ENCODE peak calls at places on chromosomes 11 and 22, in five cellular contexts. Z, K, I, A and L are unnamed samples.

GRCh38 chr11:133964946-133965632 is 8.3 kb upstream of the IGSF9B start:
- DNase-seq in Z (no peak), K (no peak), I (peak; percentile 78), A (peak; percentile 50), L (no peak)

GRCh38 chr11:16912607-16913006 is 101.6 kb downstream of the PLEKHA7 start:
- DNase-seq in Z (no peak), A (no peak), I (no peak), K (no peak), L (no peak)

GRCh38 chr22:28123989-28124766 is 205.1 kb upstream of the PITPNB start:
- DNase-seq in Z (no peak), K (no peak), I (no peak), A (no peak), L (no peak)

GRCh38 chr11:970319-970871 is 44.7 kb downstream of the AP2A2 start:
- DNase-seq in A (no peak), I (no peak), K (no peak), Z (peak; percentile 69), L (no peak)

GRCh38 chr11:118304227-118304808 is at the start of gene CD3E:
- DNase-seq in K (no peak), A (no peak), Z (no peak), I (no peak), L (no peak)

GRCh38 chr22:29205260-29205597 is 467 bp upstream of the EMID1 start:
- DNase-seq in K (no peak), A (no peak), Z (no peak), I (no peak), L (no peak)

GRCh38 chr11:107359701-107360100 is 97.9 kb downstream of the CWF19L2 start:
- DNase-seq in K (no peak), Z (no peak), A (no peak), I (no peak), L (no peak)

GRCh38 chr11:45067966-45068365 is 78.5 kb upstream of the PRDM11 start:
- DNase-seq in I (no peak), Z (no peak), A (no peak), K (no peak), L (no peak)

GRCh38 chr11:65522640-65523322 is 2.1 kb upstream of the SCYL1 start:
- DNase-seq in A (no peak), Z (peak; percentile 35), I (no peak), K (no peak), L (no peak)

GRCh38 chr11:60891103-60891741 is 15.2 kb downstream of the PRPF19 start:
- DNase-seq in A (no peak), I (no peak), Z (no peak), K (no peak), L (peak; percentile 34)

GRCh38 chr11:130421697-130422096 is 6.7 kb downstream of the ADAMTS8 start:
- DNase-seq in Z (no peak), A (no peak), K (no peak), I (no peak), L (no peak)

GRCh38 chr11:130609121-130610035 is 160.9 kb downstream of the ADAMTS15 start:
- DNase-seq in A (no peak), Z (no peak), K (no peak), I (peak; percentile 94), L (no peak)

GRCh38 chr11:10459029-10459970 is 4.2 kb downstream of the AMPD3 start:
- DNase-seq in K (no peak), A (no peak), Z (no peak), I (no peak), L (no peak)
- H3K27ac ChIP-seq in K (no peak overlapping the region), A (no peak overlapping the region), Z (no peak overlapping the region), I (no peak overlapping the region), L (no peak overlapping the region)

GRCh38 chr22:44814266-44815098 is 62.1 kb downstream of the ARHGAP8 start:
- DNase-seq in I (peak; percentile 46), A (no peak), K (no peak), Z (peak; percentile 66), L (no peak)

GRCh38 chr22:44815099-44816070 is 63.0 kb downstream of the ARHGAP8 start:
- DNase-seq in A (no peak), I (no peak), K (no peak), Z (peak; percentile 66), L (no peak)

GRCh38 chr22:44811141-44811540 is 58.8 kb downstream of the ARHGAP8 start:
- DNase-seq in A (no peak), Z (peak; percentile 52), I (peak; percentile 40), K (no peak), L (no peak)

GRCh38 chr22:44816141-44816540 is 63.8 kb downstream of the ARHGAP8 start:
- DNase-seq in Z (peak; percentile 42), K (no peak), I (peak; percentile 64), A (no peak), L (no peak)

GRCh38 chr22:44813416-44813815 is 61.0 kb downstream of the ARHGAP8 start:
- DNase-seq in A (no peak), I (no peak), Z (no peak), K (no peak), L (no peak)
- H3K9me3 ChIP-seq in A (no peaks in the 10 kb centered on the region), I (no peaks in the 10 kb centered on the region), Z (no peaks in the 10 kb centered on the region), K (no peaks in the 10 kb centered on the region), L (no peaks in the 10 kb centered on the region)

GRCh38 chr22:49814164-49814686 is 13.4 kb downstream of the BRD1 start:
- DNase-seq in I (no peak), Z (no peak), K (no peak), A (no peak), L (no peak)

GRCh38 chr22:49814856-49815255 is 12.8 kb downstream of the BRD1 start:
- DNase-seq in I (no peak), K (no peak), Z (no peak), A (no peak), L (no peak)

GRCh38 chr22:49815641-49816071 is 12.0 kb downstream of the BRD1 start:
- DNase-seq in I (no peak), A (no peak), K (no peak), Z (peak; percentile 84), L (no peak)

GRCh38 chr22:49820984-49821383 is 6.7 kb downstream of the BRD1 start:
- DNase-seq in Z (no peak), A (no peak), K (no peak), I (no peak), L (no peak)

GRCh38 chr22:49817359-49817758 is 10.3 kb downstream of the BRD1 start:
- DNase-seq in I (no peak), Z (no peak), K (no peak), A (no peak), L (no peak)
- H3K4me1 ChIP-seq in I (peaks cover 88% of the 10 kb centered on the region), Z (peaks cover 6% of the 10 kb centered on the region), K (peaks cover 10% of the 10 kb centered on the region), A (peaks cover 11% of the 10 kb centered on the region), L (no peaks in the 10 kb centered on the region)

DNA sequence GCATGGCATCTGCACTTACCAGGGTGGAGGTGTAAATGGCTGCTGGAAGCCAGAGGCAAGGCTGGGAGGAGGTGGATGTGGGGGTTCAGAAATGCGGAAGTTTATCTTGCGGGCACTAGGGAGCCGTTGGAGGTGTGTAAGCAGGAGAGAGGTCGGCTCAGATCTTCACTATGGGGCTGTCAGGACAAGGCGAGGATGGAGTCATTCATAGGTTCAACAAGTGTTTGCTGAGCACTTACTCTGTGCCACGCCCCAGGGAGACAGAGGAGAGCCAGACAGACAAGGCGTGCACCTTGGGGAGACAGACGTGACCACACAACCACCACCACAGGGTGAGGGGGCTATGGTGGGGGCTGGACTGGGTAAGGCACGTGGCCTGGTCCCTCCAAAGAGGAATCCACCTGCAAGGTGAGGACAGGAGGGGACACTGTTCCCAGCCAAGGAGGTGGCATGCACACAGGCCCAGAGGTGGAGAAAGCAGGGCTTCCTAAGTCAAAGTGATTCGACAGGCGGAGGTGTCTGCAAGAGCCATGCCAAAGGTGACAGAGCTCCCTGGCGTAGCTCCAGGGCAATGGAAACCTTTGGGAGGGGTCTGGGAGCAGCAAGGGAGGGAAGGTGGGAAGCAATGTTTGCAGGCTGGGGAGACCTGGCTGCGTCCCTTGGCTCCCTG is 30.8 kb upstream of the TCF20 start:
- DNase-seq in A (no peak), Z (no peak), K (no peak), I (no peak), L (no peak)
- H3K27ac ChIP-seq in A (no peak overlapping the region), Z (no peak overlapping the region), K (no peak overlapping the region), I (no peak overlapping the region), L (no peak overlapping the region)

GRCh38 chr22:49528420-49528720 is 299.3 kb downstream of the BRD1 start:
- DNase-seq in K (no peak), A (no peak), Z (no peak), I (no peak), L (no peak)

GRCh38 chr22:49532831-49533802 is 294.6 kb downstream of the BRD1 start:
- DNase-seq in I (peak; percentile 44), Z (peak; percentile 45), A (no peak), K (no peak), L (no peak)

GRCh38 chr22:49533886-49534285 is 293.8 kb downstream of the BRD1 start:
- DNase-seq in K (no peak), I (peak; percentile 25), Z (peak; percentile 58), A (no peak), L (no peak)

GRCh38 chr22:49531533-49531895 is 296.2 kb downstream of the BRD1 start:
- DNase-seq in A (no peak), I (no peak), Z (peak; percentile 29), K (no peak), L (no peak)

GRCh38 chr22:49530671-49531532 is 296.8 kb downstream of the BRD1 start:
- DNase-seq in I (no peak), K (no peak), Z (peak; percentile 41), A (no peak), L (no peak)
- H3K9me3 ChIP-seq in I (no peaks in the 10 kb centered on the region), K (peaks cover 8% of the 10 kb centered on the region), Z (no peaks in the 10 kb centered on the region), A (no peaks in the 10 kb centered on the region), L (no peaks in the 10 kb centered on the region)

GRCh38 chr22:36771376-36772063 is 4.4 kb downstream of the IFT27 start:
- DNase-seq in Z (no peak), K (no peak), A (no peak), I (peak; percentile 43), L (no peak)

GRCh38 chr22:36770946-36771340 is 5.0 kb downstream of the IFT27 start:
- DNase-seq in A (no peak), K (no peak), Z (no peak), I (peak; percentile 35), L (no peak)

GRCh38 chr22:36769541-36769940 is 6.4 kb downstream of the IFT27 start:
- DNase-seq in A (no peak), Z (no peak), I (peak; percentile 25), K (no peak), L (no peak)

GRCh38 chr22:36768616-36769015 is 7.3 kb downstream of the IFT27 start:
- DNase-seq in K (no peak), I (peak; percentile 15), Z (no peak), A (no peak), L (no peak)

GRCh38 chr22:36770116-36770945 is 5.6 kb downstream of the IFT27 start:
- DNase-seq in I (peak; percentile 56), Z (no peak), A (no peak), K (no peak), L (no peak)
- H3K4me1 ChIP-seq in I (peaks cover 4% of the 10 kb centered on the region), Z (no peaks in the 10 kb centered on the region), A (peaks cover 13% of the 10 kb centered on the region), K (peaks cover 6% of the 10 kb centered on the region), L (no peaks in the 10 kb centered on the region)